ENCODE peak calls at places on chromosomes 7 and 10, in nine cellular contexts. Z is AG04450, V is midbrain, K is HL-60, Q is H9, P is fibroblast of pulmonary artery, W is epithelial cell of esophagus, G is RPMI8226, S is T-cell. O is an unnamed sample.
A peak's percentile ranks its signal among the peaks of the same experiment; 100 is the strongest.

GRCh38 chr10:130924138-130924819 is 387.2 kb downstream of the TCERG1L start:
- DNase-seq in V (no peak), P (no peak), W (no peak), G (peak; percentile 16), Q (peak; percentile 64), Z (no peak), K (no peak), S (no peak), O (no peak)

GRCh38 chr10:112360308-112361270 is 13.3 kb upstream of the ACSL5 start:
- DNase-seq in K (no peak), P (peak; percentile 67), S (no peak), Z (no peak), V (no peak), Q (no peak), G (no peak), W (peak; percentile 74), O (no peak)

GRCh38 chr10:106795619-106796018 is 368.9 kb downstream of the SORCS1 start:
- DNase-seq in Q (peak; percentile 42), K (no peak), P (no peak), V (peak; percentile 25), W (no peak), G (peak; percentile 40), Z (no peak), S (no peak), O (no peak)

GRCh38 chr7:100584046-100584676 is 1.8 kb downstream of the LRCH4 start:
- DNase-seq in V (no peak), Z (no peak), Q (no peak), S (no peak), G (no peak), W (no peak), P (peak; percentile 67), K (no peak), O (no peak)

GRCh38 chr10:11616021-11616420 is 4.6 kb upstream of the USP6NL start:
- DNase-seq in P (no peak), Z (no peak), V (no peak), S (no peak), Q (no peak), W (no peak), K (no peak), G (no peak), O (no peak)

GRCh38 chr7:116232402-116232749 is 22.0 kb downstream of the TES start:
- DNase-seq in S (no peak), W (no peak), Z (no peak), Q (no peak), P (peak; percentile 40), V (no peak), K (no peak), G (no peak), O (no peak)

GRCh38 chr10:58070964-58071363 is 196.7 kb downstream of the IPMK start:
- DNase-seq in Z (no peak), P (no peak), W (no peak), S (no peak), G (no peak), K (no peak), V (no peak), Q (no peak), O (no peak)

GRCh38 chr10:129870926-129871660 is 93.0 kb downstream of the EBF3 start:
- DNase-seq in V (no peak), Q (no peak), P (no peak), W (no peak), Z (no peak), G (no peak), S (no peak), K (peak; percentile 89), O (no peak)

GRCh38 chr7:2633538-2634264 is 1.9 kb downstream of the TTYH3 start:
- DNase-seq in Q (no peak), V (no peak), W (peak; percentile 83), S (no peak), P (peak; percentile 90), G (no peak), K (no peak), Z (peak; percentile 63), O (peak; percentile 60)

GRCh38 chr10:131647789-131648188 is 253.0 kb upstream of the PPP2R2D start:
- DNase-seq in G (no peak), P (no peak), Q (no peak), Z (no peak), V (no peak), K (no peak), S (no peak), W (no peak), O (no peak)

GRCh38 chr10:73768881-73769280 is 13.0 kb upstream of the CHCHD1 start:
- DNase-seq in K (no peak), P (no peak), V (no peak), Z (no peak), G (no peak), W (no peak), Q (peak; percentile 55), S (peak; percentile 49), O (no peak)

GRCh38 chr10:5692476-5693358 is 8.1 kb downstream of the TASOR2 start:
- DNase-seq in P (peak; percentile 45), K (no peak), G (no peak), Z (no peak), S (peak; percentile 38), V (peak; percentile 39), Q (peak; percentile 62), W (peak; percentile 59), O (no peak)

GRCh38 chr10:97778452-97779302 is 6.9 kb upstream of the SFRP5 start:
- DNase-seq in Z (no peak), V (no peak), P (no peak), W (no peak), S (no peak), K (no peak), Q (no peak), G (no peak), O (no peak)

GRCh38 chr7:85285502-85285901 is 98.6 kb upstream of the SEMA3D start:
- DNase-seq in Z (no peak), P (no peak), W (no peak), K (no peak), V (no peak), Q (no peak), G (no peak), S (no peak), O (no peak)

GRCh38 chr10:106515206-106515790 is 649.2 kb downstream of the SORCS1 start:
- DNase-seq in Z (no peak), Q (no peak), V (peak; percentile 8), G (no peak), P (no peak), W (peak; percentile 80), S (no peak), K (no peak), O (no peak)

O was measured in GOT3.